ENCODE peak calls at places on chromosomes 5 and 9, in nine cellular contexts. K is transverse colon, Q is uterus, V is AG09309, Y is foreskin fibroblast, B is iPS-NIHi11, X is stomach, U is Ammon's horn, A is cerebellar cortex. T is an unnamed sample.

GRCh38 chr5:135669416-135669815 is 90.6 kb upstream of the CXCL14 start:
- DNase-seq in B (no peak), V (no peak), U (no peak), Y (no peak), A (no peak), Q (no peak), X (no peak), K (no peak), T (no peak)

GRCh38 chr9:89440548-89440947 is 57.4 kb downstream of the SEMA4D start:
- DNase-seq in X (peak), Q (no peak), A (no peak), B (no peak), K (peak), V (no peak), Y (peak), U (no peak), T (no peak)

GRCh38 chr9:35749515-35750255 is 598 bp downstream of the RGP1 start:
- DNase-seq in B (peak), K (peak), Q (no peak), Y (peak), V (no peak), X (peak), U (peak), A (peak), T (no peak)

GRCh38 chr5:133409210-133409674 is 203.1 kb downstream of the FSTL4 start:
- DNase-seq in B (no peak), A (no peak), X (no peak), U (no peak), Q (no peak), Y (no peak), K (no peak), V (no peak), T (no peak)

GRCh38 chr5:151092750-151093149 is 11.9 kb upstream of the TNIP1 start:
- DNase-seq in U (peak), A (no peak), Y (peak), V (peak), K (no peak), X (no peak), Q (no peak), B (no peak), T (no peak)

GRCh38 chr9:87850405-87850804 is 32.3 kb upstream of the SPATA31E1 start:
- DNase-seq in X (no peak), V (peak), Q (no peak), A (no peak), K (no peak), B (no peak), U (no peak), Y (peak), T (peak)

GRCh38 chr5:14505310-14506140 is 76.1 kb upstream of the OTULINL start:
- DNase-seq in B (peak), Y (no peak), U (no peak), V (no peak), X (no peak), A (no peak), K (no peak), Q (no peak), T (no peak)

GRCh38 chr9:108703414-108703813 is 152.4 kb downstream of the ACTL7B start:
- DNase-seq in Q (no peak), B (no peak), V (no peak), Y (no peak), K (no peak), X (no peak), A (no peak), U (no peak), T (no peak)

GRCh38 chr5:142479150-142479549 is 154.3 kb upstream of the SPRY4 start:
- DNase-seq in Y (no peak), K (no peak), V (no peak), U (no peak), B (no peak), Q (no peak), A (no peak), X (no peak), T (no peak)

GRCh38 chr9:93309889-93310425 is 126.0 kb downstream of the WNK2 start:
- DNase-seq in V (no peak), K (no peak), B (no peak), Y (no peak), X (peak), U (no peak), Q (no peak), A (peak), T (no peak)

GRCh38 chr9:30967484-30967883 is 1417.0 kb upstream of the ACO1 start:
- DNase-seq in B (peak), Q (no peak), Y (no peak), X (no peak), A (no peak), K (no peak), U (peak), V (no peak), T (no peak)

GRCh38 chr9:114382951-114383865 is 4.6 kb downstream of the AKNA start:
- DNase-seq in Y (peak), U (no peak), Q (peak), K (peak), A (no peak), X (no peak), V (no peak), B (no peak), T (no peak)

GRCh38 chr5:150778103-150778516 is 447 bp upstream of the SMIM3 start:
- DNase-seq in V (no peak), U (no peak), Y (peak), Q (no peak), B (peak), K (no peak), A (no peak), X (no peak), T (no peak)

GRCh38 chr5:99033014-99033931 is 104.5 kb upstream of the CHD1 start:
- DNase-seq in K (no peak), Y (peak), Q (no peak), A (peak), X (no peak), B (no peak), V (no peak), U (no peak), T (no peak)

GRCh38 chr9:131275332-131276106 is 791 bp downstream of the FAM78A start:
- DNase-seq in U (no peak), K (peak), A (peak), Y (no peak), B (peak), Q (no peak), X (no peak), V (no peak), T (no peak)

GRCh38 chr5:115262405-115263247 is at the start of gene PGGT1B:
- DNase-seq in U (peak), X (peak), B (peak), K (peak), V (no peak), Y (peak), A (peak), Q (peak), T (peak)

GRCh38 chr9:136061405-136061804 is 33.7 kb downstream of the NACC2 start:
- DNase-seq in Y (no peak), B (no peak), X (no peak), U (no peak), K (no peak), Q (no peak), A (no peak), V (no peak), T (no peak)

GRCh38 chr9:14348241-14349140 is 34.5 kb upstream of the NFIB start:
- DNase-seq in K (no peak), V (no peak), Q (no peak), X (no peak), A (no peak), U (peak), B (no peak), Y (peak), T (no peak)

GRCh38 chr5:74070766-74071165 is 444.8 kb downstream of the ARHGEF28 start:
- DNase-seq in Y (no peak), Q (no peak), U (no peak), B (no peak), K (no peak), X (no peak), A (no peak), V (no peak), T (no peak)

GRCh38 chr9:122346478-122347347 is 24.1 kb upstream of the PTGS1 start:
- DNase-seq in Y (peak), B (peak), X (peak), A (peak), Q (peak), K (peak), V (no peak), U (peak), T (no peak)

GRCh38 chr9:115232375-115232774 is 114.4 kb upstream of the TNC start:
- DNase-seq in V (no peak), K (no peak), B (no peak), Q (no peak), A (no peak), U (no peak), X (no peak), Y (peak), T (no peak)